ENCODE peak calls at places on chromosomes 4 and X, in four cellular contexts. U, M, X and R are unnamed samples.

GRCh38 chr4:186249785-186250739 is 15.9 kb upstream of the F11 start:
- DNase-seq in U (no peak), M (no peak), X (no peak), R (no peak)

GRCh38 chrX:11449613-11450012 is 156.4 kb downstream of the AMELX start:
- DNase-seq in U (no peak), M (no peak), X (no peak), R (no peak)

GRCh38 chrX:95383778-95384177 is 1300.9 kb upstream of the DIAPH2 start:
- DNase-seq in U (no peak), M (no peak), X (no peak), R (no peak)

GRCh38 chrX:103615781-103616180 is 8.0 kb downstream of the TCEAL3 start:
- DNase-seq in U (no peak), M (no peak), X (no peak), R (no peak)

GRCh38 chr4:26296514-26296913 is 24.3 kb upstream of the RBPJ start:
- DNase-seq in U (no peak), M (no peak), X (no peak), R (no peak)

GRCh38 chr4:45910511-45910910 is 213.3 kb downstream of the GABRG1 start:
- DNase-seq in U (no peak), M (no peak), X (no peak), R (no peak)

GRCh38 chr4:48963042-48963679 is 22.9 kb upstream of the CWH43 start:
- DNase-seq in U (peak), M (peak), X (peak), R (peak)

GRCh38 chrX:19303216-19303880 is 40.4 kb upstream of the PDHA1 start:
- DNase-seq in U (no peak), M (no peak), X (no peak), R (no peak)

GRCh38 chrX:13845721-13846378 is 29.0 kb upstream of the GPM6B start:
- DNase-seq in U (no peak), M (no peak), X (no peak), R (no peak)

GRCh38 chrX:55451626-55451989 is 319 bp upstream of the MAGEH1 start:
- DNase-seq in U (no peak), M (no peak), X (no peak), R (no peak)

GRCh38 chrX:55451125-55451524 is 802 bp upstream of the MAGEH1 start:
- DNase-seq in U (no peak), M (no peak), X (no peak), R (no peak)

GRCh38 chrX:55450259-55450658 is 1.7 kb upstream of the MAGEH1 start:
- DNase-seq in U (no peak), M (peak), X (peak), R (no peak)

GRCh38 chrX:55451990-55452824 is at the start of gene MAGEH1:
- DNase-seq in U (peak), M (peak), X (peak), R (peak)

DNA sequence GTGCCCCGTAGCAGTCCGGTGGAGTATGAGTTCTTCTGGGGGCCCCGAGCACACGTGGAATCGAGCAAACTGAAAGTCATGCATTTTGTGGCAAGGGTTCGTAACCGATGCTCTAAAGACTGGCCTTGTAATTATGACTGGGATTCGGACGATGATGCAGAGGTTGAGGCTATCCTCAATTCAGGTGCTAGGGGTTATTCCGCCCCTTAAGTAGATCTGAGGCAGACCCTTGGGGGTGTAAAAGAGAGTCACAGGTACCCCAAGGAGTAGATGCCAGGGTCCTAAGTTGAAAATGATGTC is 848 bp downstream of the MAGEH1 start:
- DNase-seq in U (no peak), M (no peak), X (peak), R (no peak)
- TF ChIP-seq RFX5 in U (no peak), M (no peak), X (no peak), R (no peak)

GRCh38 chrX:32741910-32742309 is 469.4 kb downstream of the DMD start:
- DNase-seq in U (no peak), M (no peak), X (no peak), R (no peak)

GRCh38 chrX:32749075-32749474 is 462.3 kb downstream of the DMD start:
- DNase-seq in U (no peak), M (no peak), X (no peak), R (no peak)

GRCh38 chrX:32744906-32745305 is 466.4 kb downstream of the DMD start:
- DNase-seq in U (no peak), M (no peak), X (no peak), R (no peak)

DNA sequence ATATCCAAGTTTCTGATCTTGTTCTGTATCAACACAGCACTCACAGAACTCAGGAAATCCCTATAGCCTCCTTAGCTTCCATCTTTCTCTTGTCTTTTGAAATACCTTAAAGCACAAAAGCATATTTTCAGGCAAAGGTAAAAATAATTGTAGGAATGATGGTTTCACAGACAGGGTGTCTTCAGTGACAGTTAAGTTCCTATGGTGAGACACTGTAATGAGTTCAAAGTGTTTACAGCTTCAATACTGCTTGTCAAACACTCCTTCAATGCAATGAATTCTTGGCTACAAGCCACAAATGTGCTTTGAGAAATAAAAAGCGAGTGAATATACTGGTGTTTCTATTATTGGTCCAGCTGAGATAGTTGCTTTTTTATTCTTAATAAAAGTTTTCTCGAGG is 466.0 kb downstream of the DMD start:
- DNase-seq in U (no peak), M (no peak), X (no peak), R (no peak)
- TF ChIP-seq RFX5 in U (no peak), M (no peak), X (no peak), R (no peak)

DNA sequence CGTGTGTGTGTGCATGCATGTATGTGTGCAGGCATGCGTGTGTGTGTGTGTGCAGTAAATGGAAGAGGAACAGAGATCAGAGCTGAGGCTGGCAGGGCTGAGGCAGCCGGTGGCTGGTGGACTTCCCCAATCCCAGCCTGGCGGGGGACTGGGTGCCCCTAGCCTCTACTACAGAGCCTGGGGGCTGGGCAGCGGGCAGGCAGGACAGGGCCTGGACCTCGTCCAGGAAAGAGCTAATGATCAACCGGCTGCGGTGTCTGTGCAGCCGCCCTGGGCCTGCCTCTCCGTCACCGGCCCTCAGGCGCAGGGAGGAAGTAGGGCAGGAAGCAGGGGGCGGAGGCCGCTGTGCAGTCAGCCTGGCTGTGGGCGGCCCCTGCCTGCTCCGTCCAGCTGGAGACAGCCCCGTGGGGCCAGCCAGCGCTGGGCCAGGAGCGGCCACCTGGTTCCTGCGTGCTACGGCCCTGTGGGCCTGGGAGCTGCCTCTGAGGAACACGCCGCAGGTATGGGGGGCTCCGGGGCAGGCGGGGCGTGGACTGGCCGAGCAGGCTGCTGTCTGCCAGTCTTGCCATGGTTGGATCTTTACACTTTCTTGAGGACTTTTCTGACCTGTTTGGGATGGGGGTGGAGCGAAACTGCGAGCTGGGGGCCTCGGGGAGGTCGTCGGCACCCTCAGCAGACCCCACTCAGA is at the start of gene SH3TC1:
- DNase-seq in U (peak), M (peak), X (peak), R (no peak)
- TF ChIP-seq RFX5 in U (peak), M (no peak), X (no peak), R (no peak)

GRCh38 chrX:2969021-2969420 is 37.3 kb upstream of the ARSH start:
- DNase-seq in U (no peak), M (no peak), X (no peak), R (no peak)

GRCh38 chrX:2974946-2975345 is 31.4 kb upstream of the ARSH start:
- DNase-seq in U (no peak), M (no peak), X (no peak), R (no peak)
- TF ChIP-seq RFX5 in U (no peak), M (no peak), X (no peak), R (no peak)

GRCh38 chr4:149823770-149824221 is 8.2 kb upstream of the IQCM start:
- DNase-seq in U (no peak), M (no peak), X (no peak), R (no peak)
- TF ChIP-seq RFX5 in U (no peak), M (no peak), X (no peak), R (no peak)

DNA sequence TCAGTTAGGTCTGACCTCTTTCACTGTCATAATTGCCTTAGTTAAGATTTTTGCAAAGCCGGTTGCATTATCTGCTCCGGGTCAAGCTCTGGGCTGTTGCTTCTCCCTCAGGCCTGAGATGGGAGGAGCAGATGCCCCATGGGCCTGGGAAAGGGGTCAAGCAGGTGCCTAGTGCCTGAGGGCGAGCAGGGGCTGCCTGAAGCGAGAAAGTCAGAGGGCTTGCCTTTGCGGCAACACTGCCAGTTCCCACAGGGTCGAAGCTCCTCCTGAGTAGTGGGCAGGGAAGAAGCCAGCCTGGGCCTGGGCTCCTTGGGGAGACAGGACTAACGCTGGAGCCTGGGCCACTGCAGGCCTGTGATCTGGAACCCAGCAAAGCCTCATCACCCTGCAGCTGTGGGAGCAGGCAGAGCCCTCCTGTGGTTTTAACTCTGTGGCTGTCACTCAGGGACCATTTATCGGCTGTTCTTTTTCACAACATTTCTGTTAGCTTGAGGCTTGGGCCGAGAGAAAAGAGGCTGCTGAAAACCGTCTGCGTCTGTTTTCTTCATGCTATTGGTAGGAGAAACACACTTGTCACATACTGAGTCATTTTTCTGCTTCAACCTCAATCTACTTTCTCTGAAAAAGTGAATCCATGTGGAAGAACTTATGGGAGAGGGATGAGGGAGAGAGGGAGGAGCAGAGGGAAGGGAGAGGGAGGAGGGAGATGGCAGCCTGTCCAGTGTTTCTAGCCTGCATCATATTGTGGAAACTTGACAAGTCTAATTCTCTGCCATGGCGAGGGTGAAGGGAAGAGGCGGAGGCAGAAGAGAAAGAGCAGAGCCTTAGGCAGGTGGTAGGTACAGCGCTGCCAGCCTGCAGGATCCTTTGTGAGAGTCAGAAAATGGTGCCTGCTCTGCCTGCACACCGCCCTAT is 68.4 kb downstream of the RHOH start:
- DNase-seq in U (no peak), M (no peak), X (peak), R (no peak)
- TF ChIP-seq RFX5 in U (no peak), M (no peak), X (no peak), R (no peak)

DNA sequence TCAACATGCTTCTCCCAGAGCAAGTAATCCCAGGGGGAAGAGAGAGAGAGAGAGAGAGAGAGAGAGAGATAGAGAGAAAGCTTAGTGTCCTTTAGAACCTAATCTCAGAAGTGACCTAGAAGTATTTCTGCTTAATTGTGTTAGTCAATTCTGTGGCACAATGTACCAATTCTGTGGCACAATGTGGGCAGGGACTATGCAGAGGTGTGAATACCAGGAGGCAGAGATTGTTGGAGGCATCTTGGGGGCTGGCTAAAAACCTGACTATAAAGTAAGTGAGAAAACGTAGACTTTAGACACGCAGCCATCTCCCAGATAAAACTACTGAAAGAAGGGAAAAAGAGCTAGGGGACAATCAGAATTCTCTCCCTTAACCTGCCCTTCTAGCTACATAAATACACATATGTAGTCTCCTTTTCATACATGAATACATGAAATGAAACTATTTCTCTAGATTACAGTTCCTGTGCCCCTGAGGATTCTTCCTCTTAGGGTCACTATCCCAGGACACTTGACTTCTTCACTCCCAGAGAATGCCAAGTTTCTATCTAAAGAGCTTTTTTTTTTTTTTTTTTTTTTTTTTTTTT is 40.1 kb downstream of the HOPX start:
- DNase-seq in U (no peak), M (no peak), X (no peak), R (no peak)
- TF ChIP-seq RFX5 in U (no peak), M (no peak), X (no peak), R (no peak)

DNA sequence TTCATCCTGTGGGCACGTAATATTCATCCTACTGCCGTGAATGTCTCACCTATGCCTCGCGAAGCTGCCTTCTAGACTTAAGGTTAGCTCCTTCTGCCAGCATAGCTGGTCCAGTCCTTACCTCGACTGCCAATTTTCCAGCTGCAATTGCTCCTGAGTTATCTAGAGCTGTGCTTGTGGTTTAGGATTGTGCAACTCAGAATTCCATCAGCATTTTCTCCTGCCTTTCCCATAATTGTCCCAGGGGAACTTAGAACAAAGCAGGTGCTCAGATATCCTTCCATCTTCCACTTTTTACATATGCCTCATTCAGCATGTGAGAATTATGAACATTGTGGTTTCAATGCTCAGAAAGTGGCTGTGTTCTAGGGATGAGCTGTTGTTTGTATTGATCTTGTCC is 131.4 kb upstream of the ADGRL3 start:
- DNase-seq in U (no peak), M (no peak), X (no peak), R (no peak)
- TF ChIP-seq RFX5 in U (no peak), M (no peak), X (no peak), R (no peak)

GRCh38 chr4:71978192-71978845 is 53.5 kb upstream of the NPFFR2 start:
- DNase-seq in U (no peak), M (no peak), X (no peak), R (no peak)

GRCh38 chr4:71980976-71981375 is 50.8 kb upstream of the NPFFR2 start:
- DNase-seq in U (no peak), M (no peak), X (no peak), R (no peak)
- TF ChIP-seq RFX5 in U (no peak), M (no peak), X (no peak), R (no peak)

DNA sequence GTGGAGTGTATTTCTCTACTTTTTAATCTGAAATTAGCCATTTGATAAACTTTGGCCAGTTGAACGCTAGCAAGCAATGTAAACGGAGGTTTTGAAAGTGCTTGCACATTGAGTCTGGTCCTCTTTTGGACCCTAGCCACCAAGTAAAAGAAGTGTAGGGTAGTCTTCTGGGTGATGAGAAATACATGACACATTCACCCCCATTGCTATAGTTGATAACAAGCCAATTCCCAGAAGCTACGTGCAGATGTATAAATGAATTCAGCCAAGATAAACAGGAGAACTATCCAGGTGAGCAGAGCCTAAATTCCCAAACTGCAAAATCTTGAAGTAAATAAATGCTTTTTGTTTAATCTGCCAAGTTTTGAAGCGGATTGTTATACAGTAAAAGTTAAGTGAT is 965.4 kb upstream of the GRIA3 start:
- DNase-seq in U (no peak), M (no peak), X (no peak), R (no peak)
- TF ChIP-seq RFX5 in U (no peak), M (no peak), X (no peak), R (no peak)